ENCODE peak calls at places on chromosomes 11 and 22, in nine cellular contexts. K is BJ, A is heart right ventricle, S is ovary, W is stomach, E is lower lobe of right lung, Z is neural progenitor cell, Y is brain microvascular endothelial cell, O is adrenal gland. M is an unnamed sample.

GRCh38 chr11:135033545-135033944 is 621.5 kb upstream of the B3GAT1 start:
- DNase-seq in K (no peak), A (peak; percentile 10), S (no peak), W (no peak), E (no peak), Z (peak; percentile 76), Y (peak; percentile 20), O (no peak), M (peak; percentile 51)

GRCh38 chr11:7020183-7020917 is at the start of the genes NLRP14 and ZNF214:
- DNase-seq in K (peak; percentile 70), A (peak; percentile 93), S (peak; percentile 97), W (peak; percentile 91), E (peak; percentile 94), Z (peak; percentile 98), Y (peak; percentile 90), O (peak; percentile 93), M (peak; percentile 90)

GRCh38 chr11:6608726-6609501 is 3.1 kb downstream of the TAF10 start:
- DNase-seq in K (no peak), A (peak; percentile 3), S (no peak), W (no peak), E (no peak), Z (no peak), Y (no peak), O (no peak), M (no peak)

GRCh38 chr11:75565221-75565814 is 3.3 kb downstream of the SERPINH1 start:
- DNase-seq in K (peak; percentile 53), A (peak; percentile 62), S (no peak), W (no peak), E (no peak), Z (no peak), Y (peak; percentile 77), O (peak; percentile 91), M (no peak)

GRCh38 chr11:86365566-86365965 is 9.1 kb upstream of the CCDC81 start:
- DNase-seq in K (peak; percentile 29), A (no peak), S (no peak), W (no peak), E (no peak), Z (no peak), Y (no peak), O (no peak), M (no peak)

GRCh38 chr22:29670615-29671014 is 49.2 kb upstream of the CABP7 start:
- DNase-seq in K (no peak), A (no peak), S (no peak), W (no peak), E (no peak), Z (peak; percentile 87), Y (no peak), O (no peak), M (no peak)

GRCh38 chr11:87398913-87399312 is 361.2 kb downstream of the TMEM135 start:
- DNase-seq in K (no peak), A (peak; percentile 73), S (no peak), W (no peak), E (no peak), Z (no peak), Y (no peak), O (peak; percentile 12), M (no peak)

GRCh38 chr11:16792426-16792825 is 54.0 kb downstream of the C11orf58 start:
- DNase-seq in K (no peak), A (no peak), S (no peak), W (no peak), E (no peak), Z (no peak), Y (no peak), O (no peak), M (no peak)

GRCh38 chr11:96016978-96017502 is 93.1 kb upstream of the MTMR2 start:
- DNase-seq in K (no peak), A (no peak), S (no peak), W (no peak), E (no peak), Z (no peak), Y (no peak), O (no peak), M (no peak)

DNA sequence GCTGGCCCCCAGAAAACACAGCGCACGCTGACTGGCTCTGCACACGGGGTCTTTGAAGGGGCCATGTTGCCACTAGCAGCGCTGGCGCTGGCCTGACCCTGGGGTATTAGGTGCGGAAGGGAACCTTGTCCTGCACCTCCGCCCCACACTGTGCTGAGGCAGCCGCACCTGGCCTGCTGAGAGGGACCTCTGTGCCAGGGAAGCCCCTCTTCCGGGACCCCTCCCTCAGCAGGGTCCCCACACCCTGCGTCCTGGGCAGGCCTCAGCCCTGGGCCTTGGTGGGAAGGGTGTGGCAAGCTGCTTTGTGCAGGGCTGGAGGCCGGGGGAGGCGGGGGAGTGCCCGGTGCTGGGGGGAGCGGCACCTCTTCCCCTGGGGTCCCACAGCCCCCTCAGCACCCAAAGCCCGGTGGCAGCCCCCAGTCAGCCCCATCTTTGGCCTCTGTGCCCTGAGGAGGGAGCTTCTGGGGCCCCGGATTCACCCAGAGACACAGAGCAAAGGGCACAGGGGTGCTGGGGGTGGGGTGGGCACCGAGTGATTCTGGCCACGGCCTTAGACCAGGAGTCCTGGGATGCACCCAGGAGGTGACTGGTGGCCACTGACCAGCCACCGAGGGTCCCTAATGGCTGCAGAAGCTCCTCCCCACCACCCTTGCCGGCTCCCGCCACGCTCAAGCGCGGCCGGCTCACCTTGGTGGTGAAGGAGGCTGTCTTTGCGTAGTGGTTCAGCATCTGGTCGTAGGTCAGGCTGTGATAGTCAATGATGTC is 11.4 kb downstream of the TTLL8 start:
- DNase-seq in K (no peak), A (no peak), S (no peak), W (no peak), E (no peak), Z (no peak), Y (no peak), O (no peak), M (no peak)
- H3K27me3 ChIP-seq in K (no peaks in the 10 kb centered on the region), A (peaks cover 27% of the 10 kb centered on the region), S (no peaks in the 10 kb centered on the region), W (peaks cover 58% of the 10 kb centered on the region), E (peaks cover 18% of the 10 kb centered on the region), Z (no peaks in the 10 kb centered on the region), Y (no peaks in the 10 kb centered on the region), O (peaks cover 23% of the 10 kb centered on the region), M (peaks cover 3% of the 10 kb centered on the region)

GRCh38 chr11:62705880-62706831 is 1.1 kb downstream of the BSCL2 start:
- DNase-seq in K (peak; percentile 57), A (peak; percentile 93), S (peak; percentile 97), W (peak; percentile 97), E (peak; percentile 97), Z (peak; percentile 99), Y (peak; percentile 89), O (peak; percentile 95), M (peak; percentile 94)

GRCh38 chr11:62706841-62707240 is 383 bp downstream of the BSCL2 start:
- DNase-seq in K (no peak), A (no peak), S (peak; percentile 35), W (no peak), E (no peak), Z (no peak), Y (no peak), O (no peak), M (no peak)

GRCh38 chr11:62705401-62705800 is 1.8 kb downstream of the BSCL2 start:
- DNase-seq in K (no peak), A (no peak), S (peak; percentile 43), W (no peak), E (no peak), Z (no peak), Y (no peak), O (peak; percentile 36), M (no peak)

GRCh38 chr11:62707277-62707771 is at the start of the genes BSCL2 and GNG3:
- DNase-seq in K (no peak), A (no peak), S (peak; percentile 65), W (no peak), E (no peak), Z (peak; percentile 85), Y (no peak), O (peak; percentile 41), M (no peak)

DNA sequence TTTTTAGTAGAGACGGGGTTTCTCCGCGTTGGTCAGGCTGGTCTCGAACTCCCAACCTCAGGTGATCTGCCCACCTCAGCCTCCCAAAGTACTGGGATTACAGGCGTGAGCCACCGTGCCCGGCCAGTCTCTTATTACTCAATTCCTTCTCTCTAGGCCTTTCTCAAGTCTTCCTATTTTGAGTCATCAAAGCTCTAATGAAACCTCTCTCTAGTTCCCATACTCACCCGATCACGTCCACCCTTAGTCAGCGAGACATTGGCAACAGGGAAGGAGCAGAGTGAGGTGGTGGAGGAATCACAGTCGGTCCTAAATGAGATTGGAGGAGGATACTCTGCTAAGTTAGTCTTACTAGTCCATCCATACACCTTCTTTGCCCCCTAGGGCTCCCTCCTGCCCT is 5.0 kb downstream of the BSCL2 start:
- DNase-seq in K (no peak), A (no peak), S (peak; percentile 11), W (no peak), E (no peak), Z (no peak), Y (no peak), O (no peak), M (no peak)
- H3K4me3 ChIP-seq in K (no peak overlapping the region), A (no peak overlapping the region), S (no peak overlapping the region), W (no peak overlapping the region), E (no peak overlapping the region), Z (no peak overlapping the region), Y (no peak overlapping the region), O (no peak overlapping the region), M (no peak overlapping the region)

DNA sequence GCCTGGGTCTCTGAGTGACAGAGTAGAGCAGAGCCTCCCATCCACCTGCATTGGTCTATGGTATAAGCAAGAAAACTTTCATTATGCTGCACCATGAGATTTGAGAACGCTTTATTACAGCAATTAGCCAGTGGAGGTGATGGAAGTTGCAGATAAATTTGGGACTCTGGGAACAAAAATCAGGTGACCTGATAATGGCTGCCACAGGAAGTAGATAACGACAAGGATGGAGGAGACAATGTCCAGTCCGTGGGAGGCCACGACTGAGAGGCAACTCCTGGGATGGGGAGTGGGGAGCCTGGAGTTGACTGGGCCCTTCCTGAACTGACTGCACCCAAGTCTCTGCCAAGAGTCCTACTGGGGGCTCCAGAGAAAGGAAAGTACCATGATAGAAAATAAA is 4.7 kb downstream of the MRGPRD start:
- DNase-seq in K (no peak), A (no peak), S (no peak), W (no peak), E (peak; percentile 6), Z (no peak), Y (no peak), O (no peak), M (no peak)
- H3K27me3 ChIP-seq in K (peaks cover 11% of the 10 kb centered on the region), A (peaks cover 4% of the 10 kb centered on the region), S (no peaks in the 10 kb centered on the region), W (peaks cover 18% of the 10 kb centered on the region), E (peaks cover under 1% of the 10 kb centered on the region), Z (no peaks in the 10 kb centered on the region), Y (peaks cover under 1% of the 10 kb centered on the region), O (no peaks in the 10 kb centered on the region), M (peaks cover 7% of the 10 kb centered on the region)

GRCh38 chr22:45125198-45125597 is 38.5 kb upstream of the NUP50 start:
- DNase-seq in K (peak; percentile 31), A (no peak), S (no peak), W (no peak), E (no peak), Z (peak; percentile 39), Y (peak; percentile 46), O (no peak), M (no peak)

GRCh38 chr22:45120931-45121330 is 42.8 kb upstream of the NUP50 start:
- DNase-seq in K (no peak), A (no peak), S (no peak), W (no peak), E (no peak), Z (no peak), Y (no peak), O (no peak), M (no peak)

GRCh38 chr22:45120440-45120839 is 43.3 kb upstream of the NUP50 start:
- DNase-seq in K (no peak), A (no peak), S (no peak), W (no peak), E (no peak), Z (no peak), Y (no peak), O (no peak), M (no peak)

GRCh38 chr22:45127866-45128265 is 35.9 kb upstream of the NUP50 start:
- DNase-seq in K (peak; percentile 30), A (no peak), S (no peak), W (no peak), E (no peak), Z (no peak), Y (peak; percentile 14), O (no peak), M (no peak)

GRCh38 chr22:45124176-45124857 is 39.4 kb upstream of the NUP50 start:
- DNase-seq in K (no peak), A (no peak), S (no peak), W (no peak), E (no peak), Z (peak; percentile 50), Y (no peak), O (no peak), M (no peak)
- H3K4me3 ChIP-seq in K (no peak overlapping the region), A (no peak overlapping the region), S (no peak overlapping the region), W (no peak overlapping the region), E (no peak overlapping the region), Z (no peak overlapping the region), Y (no peak overlapping the region), O (no peak overlapping the region), M (no peak overlapping the region)